ENCODE peak calls at places on chromosome 20, in four cellular contexts. Z is A172, M is lower leg skin, Y is astrocyte of the spinal cord. C is an unnamed sample.

GRCh38 chr20:37265152-37265551 is 3.5 kb upstream of the GHRH start:
- DNase-seq in Z (no peak), M (no peak), Y (no peak), C (no peak)

GRCh38 chr20:58850693-58851174 is at the start of gene GNAS-AS1:
- DNase-seq in Z (peak), M (peak), Y (peak), C (no peak)

GRCh38 chr20:57421258-57422220 is 30.3 kb downstream of the RBM38 start:
- DNase-seq in Z (no peak), M (no peak), Y (no peak), C (no peak)

GRCh38 chr20:4717816-4718215 is 3.9 kb upstream of the PRND start:
- DNase-seq in Z (no peak), M (no peak), Y (peak), C (no peak)

GRCh38 chr20:5834436-5835005 is 84.3 kb downstream of the SHLD1 start:
- DNase-seq in Z (no peak), M (no peak), Y (no peak), C (no peak)

GRCh38 chr20:24663496-24663895 is 194.1 kb downstream of the SYNDIG1 start:
- DNase-seq in Z (no peak), M (no peak), Y (no peak), C (no peak)

GRCh38 chr20:23412026-23412425 is 9.3 kb downstream of the NAPB start:
- DNase-seq in Z (no peak), M (no peak), Y (no peak), C (peak)

GRCh38 chr20:32443386-32443974 is 85.3 kb downstream of the ASXL1 start:
- DNase-seq in Z (no peak), M (peak), Y (no peak), C (no peak)

GRCh38 chr20:24328901-24329300 is 140.5 kb upstream of the SYNDIG1 start:
- DNase-seq in Z (no peak), M (no peak), Y (peak), C (no peak)

GRCh38 chr20:40497781-40498691 is 191.0 kb downstream of the MAFB start:
- DNase-seq in Z (peak), M (no peak), Y (no peak), C (no peak)

GRCh38 chr20:48456361-48457184 is 371.2 kb downstream of the PREX1 start:
- DNase-seq in Z (no peak), M (no peak), Y (no peak), C (no peak)

GRCh38 chr20:31595654-31596411 is 9.3 kb upstream of the ID1 start:
- DNase-seq in Z (peak), M (peak), Y (peak), C (no peak)

GRCh38 chr20:57097245-57097935 is 169.1 kb downstream of the BMP7 start:
- DNase-seq in Z (no peak), M (no peak), Y (no peak), C (no peak)

GRCh38 chr20:47606414-47607207 is 104.9 kb downstream of the NCOA3 start:
- DNase-seq in Z (no peak), M (no peak), Y (no peak), C (no peak)

GRCh38 chr20:46965477-46965876 is 70.8 kb downstream of the EYA2 start:
- DNase-seq in Z (no peak), M (peak), Y (no peak), C (no peak)

GRCh38 chr20:41171736-41172295 is 34.5 kb downstream of the PLCG1 start:
- DNase-seq in Z (no peak), M (peak), Y (no peak), C (no peak)

GRCh38 chr20:40218296-40218955 is 470.6 kb downstream of the MAFB start:
- DNase-seq in Z (no peak), M (no peak), Y (no peak), C (no peak)

GRCh38 chr20:19993937-19994667 is 23.1 kb upstream of the NAA20 start:
- DNase-seq in Z (peak), M (no peak), Y (peak), C (no peak)

GRCh38 chr20:6037082-6037481 is 16.8 kb downstream of the LRRN4 start:
- DNase-seq in Z (no peak), M (no peak), Y (no peak), C (no peak)

GRCh38 chr20:62837790-62838458 is 21.1 kb downstream of the COL9A3 start:
- DNase-seq in Z (no peak), M (peak), Y (no peak), C (no peak)

GRCh38 chr20:46990017-46990810 is 95.6 kb downstream of the EYA2 start:
- DNase-seq in Z (no peak), M (peak), Y (no peak), C (no peak)

GRCh38 chr20:49323622-49324238 is 45.9 kb upstream of the ZNFX1 start:
- DNase-seq in Z (peak), M (no peak), Y (peak), C (no peak)

GRCh38 chr20:20448891-20449290 is 81.0 kb downstream of the INSM1 start:
- DNase-seq in Z (no peak), M (no peak), Y (no peak), C (no peak)

GRCh38 chr20:20199338-20200160 is 147.2 kb downstream of the CFAP61 start:
- DNase-seq in Z (peak), M (no peak), Y (no peak), C (no peak)

GRCh38 chr20:53513489-53514298 is 79.9 kb downstream of the ZNF217 start:
- DNase-seq in Z (peak), M (peak), Y (peak), C (no peak)

GRCh38 chr20:25586877-25587276 is 1.5 kb upstream of the NINL start:
- DNase-seq in Z (no peak), M (peak), Y (no peak), C (no peak)

GRCh38 chr20:49641683-49642649 is 71.7 kb downstream of the B4GALT5 start:
- DNase-seq in Z (no peak), M (no peak), Y (no peak), C (no peak)

GRCh38 chr20:4434681-4435080 is 287.0 kb upstream of the PRND start:
- DNase-seq in Z (no peak), M (no peak), Y (no peak), C (peak)

GRCh38 chr20:19275630-19276071 is 63.2 kb downstream of the SLC24A3 start:
- DNase-seq in Z (no peak), M (peak), Y (no peak), C (no peak)

GRCh38 chr20:60066438-60066823 is 108.2 kb downstream of the CDH26 start:
- DNase-seq in Z (no peak), M (peak), Y (no peak), C (no peak)

GRCh38 chr20:47792021-47792618 is 6.8 kb upstream of the SULF2 start:
- DNase-seq in Z (peak), M (peak), Y (peak), C (peak)

GRCh38 chr20:32052792-32053362 is 835 bp downstream of the HCK start:
- DNase-seq in Z (no peak), M (peak), Y (no peak), C (no peak)

GRCh38 chr20:13342469-13343242 is 121.6 kb downstream of the ISM1 start:
- DNase-seq in Z (no peak), M (peak), Y (no peak), C (no peak)

GRCh38 chr20:24738981-24739633 is 210.0 kb upstream of the CST7 start:
- DNase-seq in Z (no peak), M (peak), Y (peak), C (peak)

GRCh38 chr20:56875052-56875663 is 246.1 kb downstream of the TFAP2C start:
- DNase-seq in Z (peak), M (no peak), Y (peak), C (no peak)

GRCh38 chr20:40900816-40901215 is 127.8 kb upstream of the TOP1 start:
- DNase-seq in Z (no peak), M (no peak), Y (no peak), C (no peak)

GRCh38 chr20:6245436-6245835 is 122.6 kb upstream of the FERMT1 start:
- DNase-seq in Z (no peak), M (no peak), Y (no peak), C (no peak)

GRCh38 chr20:59217794-59218193 is 54.2 kb downstream of the ZNF831 start:
- DNase-seq in Z (no peak), M (peak), Y (no peak), C (no peak)

GRCh38 chr20:62716198-62716940 is 7.7 kb downstream of the NTSR1 start:
- DNase-seq in Z (peak), M (no peak), Y (no peak), C (no peak)